ENCODE peak calls at places on chromosomes 11 and 22, in ten cellular contexts. T is mammary epithelial cell, N is foreskin keratinocyte, L is esophagus squamous epithelium, G is cardiac muscle cell, M is neural progenitor cell, S is breast epithelium, X is tibial nerve, Y is uterus, C is body of pancreas. H is an unnamed sample.

GRCh38 chr11:2290351-2290841 is 11.3 kb downstream of the C11orf21 start:
- DNase-seq in T (no peak), M (no peak), S (no peak), N (no peak), G (no peak), L (no peak), X (no peak), Y (peak; percentile 9), C (no peak), H (peak; percentile 25)

GRCh38 chr22:44686873-44687600 is 15.0 kb upstream of the PRR5 start:
- DNase-seq in G (no peak), C (no peak), M (no peak), X (no peak), L (no peak), T (no peak), S (no peak), Y (no peak), N (no peak), H (no peak)

GRCh38 chr11:67664213-67664585 is 10.2 kb downstream of the ALDH3B2 start:
- DNase-seq in G (no peak), L (no peak), M (no peak), N (no peak), T (no peak), Y (no peak), S (no peak), X (no peak), C (no peak), H (no peak)

GRCh38 chr11:22337571-22338464 is at the start of gene SLC17A6:
- DNase-seq in X (no peak), Y (no peak), L (no peak), T (peak; percentile 31), M (peak; percentile 90), C (peak; percentile 28), S (no peak), G (peak; percentile 87), N (peak; percentile 44), H (peak; percentile 10)

GRCh38 chr22:48936391-48936790 is 891.3 kb downstream of the BRD1 start:
- DNase-seq in C (no peak), Y (no peak), T (no peak), M (no peak), N (no peak), L (no peak), G (no peak), X (no peak), S (no peak), H (no peak)

GRCh38 chr11:119065369-119065768 is 2.2 kb upstream of the VPS11 start:
- DNase-seq in N (no peak), C (no peak), S (no peak), L (no peak), Y (no peak), T (no peak), X (no peak), M (peak; percentile 43), G (no peak), H (no peak)

GRCh38 chr11:17719028-17719939 is at the start of gene MYOD1:
- DNase-seq in C (no peak), S (no peak), T (no peak), N (peak; percentile 40), X (no peak), L (no peak), G (peak; percentile 61), Y (no peak), M (peak; percentile 70), H (no peak)

GRCh38 chr22:19111584-19111983 is 10.6 kb downstream of the DGCR2 start:
- DNase-seq in Y (no peak), M (no peak), T (no peak), S (no peak), G (no peak), X (no peak), N (no peak), C (no peak), L (no peak), H (no peak)

GRCh38 chr22:31504282-31504681 is 7.9 kb downstream of the SFI1 start:
- DNase-seq in L (no peak), N (no peak), G (no peak), X (no peak), S (no peak), M (no peak), C (no peak), T (peak; percentile 6), Y (no peak), H (no peak)

GRCh38 chr11:130668751-130669150 is 220.3 kb downstream of the ADAMTS15 start:
- DNase-seq in N (no peak), G (no peak), T (no peak), S (no peak), M (no peak), X (no peak), C (no peak), L (no peak), Y (no peak), H (no peak)

GRCh38 chr11:69797156-69797555 is 22.0 kb upstream of the FGF4 start:
- DNase-seq in M (no peak), Y (no peak), G (no peak), X (no peak), S (no peak), N (no peak), T (no peak), C (no peak), L (no peak), H (no peak)

DNA sequence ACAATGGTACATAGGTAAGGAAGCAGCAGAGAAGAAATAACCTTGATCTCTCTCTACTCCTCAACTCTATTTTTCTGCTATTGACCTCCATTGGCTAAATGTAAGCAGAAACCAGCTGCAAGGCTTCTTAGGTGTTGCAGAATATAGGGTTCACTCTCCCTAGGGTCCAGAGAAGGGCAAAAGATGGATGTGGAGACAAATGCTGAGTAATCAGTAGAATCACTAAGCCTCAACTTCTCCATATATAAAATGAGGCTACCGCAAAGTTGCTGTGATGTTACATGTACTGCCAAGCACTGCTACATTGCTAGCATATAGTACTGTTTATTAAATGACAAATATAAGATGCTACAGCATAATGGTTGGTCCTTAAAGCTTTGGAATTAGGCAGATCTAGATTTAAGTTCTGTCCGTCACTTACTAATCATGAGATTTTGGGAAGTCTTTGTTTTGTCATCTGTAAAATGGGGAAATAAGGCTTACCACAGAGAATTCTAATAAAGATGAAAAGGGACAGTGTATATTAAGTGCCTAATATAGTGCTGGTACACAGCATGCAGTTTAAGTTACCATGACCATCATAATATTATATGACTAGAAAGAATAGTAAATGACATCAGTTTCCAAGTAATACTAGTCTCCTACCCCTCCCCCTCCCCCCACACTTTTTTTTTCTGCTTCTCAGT is 120.8 kb downstream of the PDE3B start:
- DNase-seq in M (no peak), T (no peak), C (no peak), S (no peak), N (no peak), Y (no peak), X (no peak), L (no peak), G (no peak), H (no peak)
- H3K4me1 ChIP-seq in M (no peaks in the 10 kb centered on the region), T (no peaks in the 10 kb centered on the region), C (no peaks in the 10 kb centered on the region), S (no peaks in the 10 kb centered on the region), N (no peaks in the 10 kb centered on the region), Y (no peaks in the 10 kb centered on the region), X (no peaks in the 10 kb centered on the region), L (no peaks in the 10 kb centered on the region), G (no peaks in the 10 kb centered on the region), H (no peaks in the 10 kb centered on the region)

DNA sequence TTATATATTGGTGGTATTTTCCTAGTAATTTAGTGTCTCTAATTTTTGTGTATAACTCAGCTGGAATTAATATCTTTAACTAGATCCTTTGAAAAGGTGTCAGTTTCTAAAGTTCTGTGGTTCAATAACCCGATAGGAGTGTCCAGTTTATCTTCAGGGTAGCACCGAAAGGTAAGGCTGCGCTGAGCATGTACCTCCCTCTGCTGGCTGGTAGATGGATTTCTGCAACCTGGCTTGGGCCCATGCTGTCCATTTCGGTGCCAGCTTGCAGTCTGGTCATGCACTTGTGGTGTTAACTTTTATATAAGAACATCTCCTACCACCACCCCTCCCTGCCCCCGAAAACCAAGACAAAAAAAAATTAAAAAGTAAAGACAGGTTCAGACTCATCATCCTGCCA is 24.7 kb downstream of the EXT2 start:
- DNase-seq in T (no peak), M (peak; percentile 29), C (peak; percentile 17), L (no peak), X (no peak), S (no peak), N (no peak), Y (no peak), G (no peak), H (no peak)
- TF ChIP-seq CTCF in T (peak; percentile 45), M (peak; percentile 51), C (no peak), L (no peak), X (no peak), S (no peak), N (peak; percentile 61), Y (peak; percentile 17), G (peak; percentile 31), H (no peak)

GRCh38 chr11:74838188-74838587 is 89.5 kb downstream of the RNF169 start:
- DNase-seq in L (no peak), G (no peak), M (no peak), T (no peak), N (no peak), S (no peak), C (no peak), X (no peak), Y (no peak), H (no peak)
- H3K27ac ChIP-seq in L (no peak overlapping the region), G (no peak overlapping the region), M (no peak overlapping the region), T (no peak overlapping the region), N (no peak overlapping the region), S (no peak overlapping the region), C (no peak overlapping the region), X (no peak overlapping the region), Y (no peak overlapping the region), H (no peak overlapping the region)

GRCh38 chr11:73324116-73324515 is 16.0 kb downstream of the ARHGEF17 start:
- DNase-seq in G (no peak), N (no peak), X (no peak), C (no peak), L (no peak), Y (no peak), T (no peak), S (no peak), M (no peak), H (no peak)
- H3K4me1 ChIP-seq in G (peaks cover 57% of the 10 kb centered on the region), N (no peaks in the 10 kb centered on the region), X (peaks cover 100% of the 10 kb centered on the region), C (peaks cover 29% of the 10 kb centered on the region), L (peaks cover 33% of the 10 kb centered on the region), Y (peaks cover 35% of the 10 kb centered on the region), T (peaks cover 43% of the 10 kb centered on the region), S (peaks cover 15% of the 10 kb centered on the region), M (peaks cover 61% of the 10 kb centered on the region), H (peaks cover 48% of the 10 kb centered on the region)

GRCh38 chr11:73556966-73557365 is 40.9 kb downstream of the FAM168A start:
- DNase-seq in M (no peak), C (no peak), X (no peak), G (no peak), N (no peak), S (no peak), L (no peak), Y (no peak), T (no peak), H (no peak)
- TF ChIP-seq CTCF in M (no peak), C (no peak), X (no peak), G (no peak), N (no peak), S (no peak), L (no peak), Y (no peak), T (no peak), H (no peak)